ENCODE peak calls at places on chromosomes 13 and 19, in five cellular contexts. One of them, this sample, is unnamed. For H3K4me1, the result is how much of the 10 kb centered on the place peaks cover.

GRCh38 chr19:14542721-14543328 is 13.4 kb downstream of the TECR start:
- DNase-seq in hepatocyte: peak
- DNase-seq in ascending aorta: no peak
- DNase-seq in HCT116: no peak
- DNase-seq in mucosa of descending colon: no peak
- DNase-seq in this sample: no peak

GRCh38 chr19:57949296-57949695 is 1.8 kb upstream of the ZNF256 start:
- DNase-seq in hepatocyte: no peak
- DNase-seq in ascending aorta: no peak
- DNase-seq in HCT116: no peak
- DNase-seq in mucosa of descending colon: no peak
- DNase-seq in this sample: no peak

GRCh38 chr13:31591834-31592233 is 147.5 kb upstream of the RXFP2 start:
- DNase-seq in hepatocyte: no peak
- DNase-seq in ascending aorta: no peak
- DNase-seq in HCT116: no peak
- DNase-seq in mucosa of descending colon: no peak
- DNase-seq in this sample: no peak

GRCh38 chr13:46899801-46900200 is 2.9 kb upstream of the HTR2A start:
- DNase-seq in hepatocyte: no peak
- DNase-seq in ascending aorta: no peak
- DNase-seq in HCT116: no peak
- DNase-seq in mucosa of descending colon: no peak
- DNase-seq in this sample: no peak

GRCh38 chr13:80989241-80989640 is 648.3 kb upstream of the SPRY2 start:
- DNase-seq in hepatocyte: no peak
- DNase-seq in ascending aorta: no peak
- DNase-seq in HCT116: no peak
- DNase-seq in mucosa of descending colon: no peak
- DNase-seq in this sample: no peak

GRCh38 chr19:2394669-2395292 is 32.6 kb downstream of the TIMM13 start:
- DNase-seq in hepatocyte: peak
- DNase-seq in ascending aorta: no peak
- DNase-seq in HCT116: no peak
- DNase-seq in mucosa of descending colon: peak
- DNase-seq in this sample: no peak

GRCh38 chr13:40187324-40187795 is 479.1 kb downstream of the FOXO1 start:
- DNase-seq in hepatocyte: no peak
- DNase-seq in ascending aorta: no peak
- DNase-seq in HCT116: no peak
- DNase-seq in mucosa of descending colon: peak
- DNase-seq in this sample: no peak

GRCh38 chr19:52638601-52639000 is 446 bp upstream of the ZNF83 start:
- DNase-seq in hepatocyte: peak
- DNase-seq in ascending aorta: peak
- DNase-seq in HCT116: no peak
- DNase-seq in mucosa of descending colon: peak
- DNase-seq in this sample: no peak

GRCh38 chr19:49014123-49014869 is 2.6 kb downstream of the LHB start:
- DNase-seq in hepatocyte: no peak
- DNase-seq in ascending aorta: no peak
- DNase-seq in HCT116: no peak
- DNase-seq in mucosa of descending colon: no peak
- DNase-seq in this sample: no peak

GRCh38 chr19:29048873-29049272 is 164.1 kb downstream of the UQCRFS1 start:
- DNase-seq in hepatocyte: no peak
- DNase-seq in ascending aorta: no peak
- DNase-seq in HCT116: no peak
- DNase-seq in mucosa of descending colon: no peak
- DNase-seq in this sample: no peak

GRCh38 chr13:65894049-65894448 is 1336.1 kb downstream of the PCDH9 start:
- DNase-seq in hepatocyte: no peak
- DNase-seq in ascending aorta: no peak
- DNase-seq in HCT116: no peak
- DNase-seq in mucosa of descending colon: no peak
- DNase-seq in this sample: no peak

GRCh38 chr13:41306271-41307150 is 4.6 kb upstream of the NAA16 start:
- DNase-seq in hepatocyte: no peak
- DNase-seq in ascending aorta: no peak
- DNase-seq in HCT116: no peak
- DNase-seq in mucosa of descending colon: no peak
- DNase-seq in this sample: no peak

GRCh38 chr19:19652482-19653295 is 9.2 kb upstream of the GMIP start:
- DNase-seq in hepatocyte: peak
- DNase-seq in ascending aorta: no peak
- DNase-seq in HCT116: no peak
- DNase-seq in mucosa of descending colon: no peak
- DNase-seq in this sample: no peak

GRCh38 chr19:54201980-54202379 is 1.3 kb downstream of the RPS9 start:
- DNase-seq in hepatocyte: no peak
- DNase-seq in ascending aorta: no peak
- DNase-seq in HCT116: no peak
- DNase-seq in mucosa of descending colon: peak
- DNase-seq in this sample: no peak

GRCh38 chr13:35393886-35394285 is 82.6 kb downstream of the MAB21L1 start:
- DNase-seq in hepatocyte: no peak
- DNase-seq in ascending aorta: no peak
- DNase-seq in HCT116: no peak
- DNase-seq in mucosa of descending colon: no peak
- DNase-seq in this sample: no peak

GRCh38 chr13:30038884-30039283 is 188.5 kb upstream of the UBL3 start:
- DNase-seq in hepatocyte: no peak
- DNase-seq in ascending aorta: no peak
- DNase-seq in HCT116: no peak
- DNase-seq in mucosa of descending colon: no peak
- DNase-seq in this sample: no peak

GRCh38 chr19:18479964-18480723 is 41.7 kb downstream of the ELL start:
- DNase-seq in hepatocyte: no peak
- DNase-seq in ascending aorta: peak
- DNase-seq in HCT116: no peak
- DNase-seq in mucosa of descending colon: no peak
- DNase-seq in this sample: no peak

GRCh38 chr19:12703056-12703455 is 6.6 kb upstream of the FBXW9 start:
- DNase-seq in hepatocyte: peak
- DNase-seq in ascending aorta: no peak
- DNase-seq in HCT116: peak
- DNase-seq in mucosa of descending colon: no peak
- DNase-seq in this sample: no peak

GRCh38 chr19:12597594-12597993 is 13.0 kb downstream of the ZNF490 start:
- DNase-seq in hepatocyte: no peak
- DNase-seq in ascending aorta: no peak
- DNase-seq in HCT116: no peak
- DNase-seq in mucosa of descending colon: no peak
- DNase-seq in this sample: no peak

GRCh38 chr13:32031025-32031814 is at the start of gene FRY:
- DNase-seq in hepatocyte: peak
- DNase-seq in ascending aorta: peak
- DNase-seq in HCT116: peak
- DNase-seq in mucosa of descending colon: peak
- DNase-seq in this sample: no peak

GRCh38 chr19:49638360-49638759 is 1.6 kb downstream of the RRAS start:
- DNase-seq in hepatocyte: no peak
- DNase-seq in ascending aorta: no peak
- DNase-seq in HCT116: no peak
- DNase-seq in mucosa of descending colon: no peak
- DNase-seq in this sample: no peak

GRCh38 chr13:75639426-75639825 is 3.3 kb downstream of the LMO7 start:
- DNase-seq in hepatocyte: no peak
- DNase-seq in ascending aorta: no peak
- DNase-seq in HCT116: no peak
- DNase-seq in mucosa of descending colon: no peak
- DNase-seq in this sample: no peak

GRCh38 chr13:36493046-36493445 is 60.8 kb downstream of the CCNA1 start:
- DNase-seq in hepatocyte: no peak
- DNase-seq in ascending aorta: no peak
- DNase-seq in HCT116: no peak
- DNase-seq in mucosa of descending colon: no peak
- DNase-seq in this sample: no peak

GRCh38 chr13:93039131-93039530 is 187.5 kb upstream of the GPC6 start:
- DNase-seq in hepatocyte: no peak
- DNase-seq in ascending aorta: no peak
- DNase-seq in HCT116: no peak
- DNase-seq in mucosa of descending colon: no peak
- DNase-seq in this sample: no peak

GRCh38 chr19:16540948-16541347 is 1.3 kb downstream of the CHERP start:
- DNase-seq in hepatocyte: no peak
- DNase-seq in ascending aorta: no peak
- DNase-seq in HCT116: no peak
- DNase-seq in mucosa of descending colon: no peak
- DNase-seq in this sample: no peak
- H3K4me1 ChIP-seq in hepatocyte: under half
- H3K4me1 ChIP-seq in ascending aorta: under half
- H3K4me1 ChIP-seq in HCT116: under half
- H3K4me1 ChIP-seq in mucosa of descending colon: under half
- H3K4me1 ChIP-seq in this sample: under half

DNA sequence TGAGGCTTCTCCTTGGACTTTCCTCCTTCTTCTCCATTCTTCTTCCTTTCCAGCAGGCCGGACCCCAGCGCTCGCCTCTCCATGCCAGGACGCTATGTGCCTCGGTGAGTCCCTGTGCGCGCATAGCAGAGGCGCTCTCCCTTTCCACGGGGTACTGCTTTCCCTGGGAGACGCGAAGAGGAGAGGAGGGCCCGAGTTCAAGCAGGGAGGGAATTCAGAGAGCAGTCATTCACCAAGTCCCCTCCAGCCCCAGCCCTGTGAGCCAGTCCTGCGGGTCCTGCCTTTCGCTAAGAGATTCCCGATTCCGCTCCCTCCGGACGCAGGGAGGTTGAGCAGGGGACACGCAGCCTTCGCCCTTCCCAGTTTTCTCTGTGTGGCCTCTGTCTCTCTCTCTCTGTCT is 160.4 kb downstream of the EFNB2 start:
- DNase-seq in hepatocyte: no peak
- DNase-seq in ascending aorta: no peak
- DNase-seq in HCT116: no peak
- DNase-seq in mucosa of descending colon: no peak
- DNase-seq in this sample: no peak
- H3K4me1 ChIP-seq in hepatocyte: under half
- H3K4me1 ChIP-seq in ascending aorta: under half
- H3K4me1 ChIP-seq in HCT116: under half
- H3K4me1 ChIP-seq in mucosa of descending colon: under half
- H3K4me1 ChIP-seq in this sample: under half

DNA sequence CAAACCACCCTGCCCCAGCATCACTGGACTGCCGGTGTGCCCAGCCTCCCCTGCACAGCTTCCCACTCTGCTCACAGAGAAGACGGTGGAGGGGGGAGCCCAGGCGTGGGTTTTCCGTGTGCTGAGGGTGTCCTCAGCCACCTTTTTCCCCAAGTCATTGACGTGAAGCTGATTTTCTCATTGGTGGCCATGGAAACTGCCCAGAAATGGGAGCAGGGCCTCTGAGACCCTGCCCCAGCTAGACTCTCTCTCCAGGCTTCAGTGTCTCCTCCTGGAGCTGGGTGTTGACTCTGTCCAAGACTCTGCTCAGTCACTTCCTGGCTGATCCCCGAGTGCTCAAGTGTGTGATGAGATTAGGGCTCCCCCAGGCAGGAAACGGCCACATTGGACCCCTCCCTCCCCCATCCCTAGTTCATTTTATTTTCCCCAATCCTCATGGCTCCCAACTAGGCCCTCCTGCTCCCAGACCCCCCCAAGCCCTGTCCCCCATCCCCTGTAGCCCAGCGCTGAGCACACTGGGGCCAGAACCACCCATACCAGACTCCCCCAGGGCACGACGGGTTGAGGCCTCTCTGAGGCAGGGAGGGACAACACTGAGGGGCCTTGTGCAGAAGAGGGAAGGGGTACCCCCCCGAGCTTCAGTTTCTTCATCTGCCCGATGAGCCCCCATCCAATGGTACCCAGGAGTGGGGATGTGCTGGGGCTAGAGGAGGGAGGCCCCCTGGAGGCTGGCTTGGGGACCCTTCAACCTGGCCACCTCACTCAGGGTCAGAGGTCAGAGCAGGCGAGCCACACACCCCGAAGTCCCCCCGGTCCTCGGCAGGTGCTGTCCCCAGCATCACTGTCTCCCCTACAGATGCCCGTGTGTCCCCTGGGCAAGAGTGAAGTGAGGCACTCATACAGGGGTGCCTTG is 1.2 kb upstream of the F2RL3 start:
- DNase-seq in hepatocyte: no peak
- DNase-seq in ascending aorta: no peak
- DNase-seq in HCT116: no peak
- DNase-seq in mucosa of descending colon: peak
- DNase-seq in this sample: no peak
- H3K4me1 ChIP-seq in hepatocyte: under half
- H3K4me1 ChIP-seq in ascending aorta: under half
- H3K4me1 ChIP-seq in HCT116: under half
- H3K4me1 ChIP-seq in mucosa of descending colon: under half
- H3K4me1 ChIP-seq in this sample: under half

GRCh38 chr19:38717855-38718254 is 26.4 kb downstream of the CAPN12 start:
- DNase-seq in hepatocyte: no peak
- DNase-seq in ascending aorta: no peak
- DNase-seq in HCT116: no peak
- DNase-seq in mucosa of descending colon: no peak
- DNase-seq in this sample: no peak
- H3K4me1 ChIP-seq in hepatocyte: under half
- H3K4me1 ChIP-seq in ascending aorta: half or more
- H3K4me1 ChIP-seq in HCT116: under half
- H3K4me1 ChIP-seq in mucosa of descending colon: under half
- H3K4me1 ChIP-seq in this sample: under half